ENCODE peak calls at places on chromosomes 3 and 15, in ten cellular contexts. C, N, R, P, D, H, S, G, Y and X are unnamed samples.

GRCh38 chr3:69326821-69327433 is 59.0 kb downstream of the FRMD4B start:
- ATAC-seq in N (no peak), S (no peak), P (no peak), C (no peak), Y (no peak), H (peak; percentile 80), G (peak; percentile 38), D (no peak), R (no peak), X (peak; percentile 15)

GRCh38 chr3:21919383-21919782 is 168.4 kb upstream of the ZNF385D start:
- ATAC-seq in D (no peak), G (no peak), N (no peak), S (no peak), Y (no peak), H (no peak), C (no peak), P (no peak), R (no peak), X (no peak)

GRCh38 chr3:38519651-38520050 is 23.5 kb downstream of the EXOG start:
- ATAC-seq in C (no peak), G (no peak), D (no peak), H (no peak), Y (no peak), S (no peak), N (peak; percentile 55), P (no peak), R (no peak), X (no peak)

GRCh38 chr3:195250473-195251251 is 20.3 kb downstream of the XXYLT1 start:
- ATAC-seq in N (peak; percentile 18), C (no peak), H (peak; percentile 76), P (no peak), Y (peak; percentile 40), G (peak; percentile 71), R (no peak), D (peak; percentile 71), S (no peak), X (peak; percentile 60)

GRCh38 chr15:36784098-36784670 is 204.8 kb downstream of the CDIN1 start:
- ATAC-seq in R (no peak), Y (no peak), P (no peak), S (no peak), D (peak; percentile 49), H (no peak), N (no peak), C (no peak), G (peak; percentile 43), X (no peak)

GRCh38 chr15:39642011-39642640 is 61.2 kb downstream of the THBS1 start:
- ATAC-seq in G (no peak), R (no peak), D (peak; percentile 17), N (no peak), H (peak; percentile 38), Y (no peak), P (peak; percentile 86), C (peak; percentile 30), S (no peak), X (peak; percentile 39)

GRCh38 chr3:168417016-168417415 is 321.3 kb upstream of the GOLIM4 start:
- ATAC-seq in N (no peak), H (no peak), R (peak; percentile 62), G (no peak), P (no peak), Y (no peak), C (no peak), S (no peak), D (peak; percentile 57), X (no peak)

GRCh38 chr3:49629866-49630265 is 44.3 kb upstream of the APEH start:
- ATAC-seq in S (no peak), R (no peak), D (no peak), G (no peak), H (no peak), C (no peak), N (no peak), P (no peak), Y (no peak), X (no peak)

GRCh38 chr15:64754663-64755426 is 20.5 kb downstream of the RBPMS2 start:
- ATAC-seq in P (no peak), C (no peak), N (no peak), D (peak; percentile 44), Y (peak; percentile 61), H (peak; percentile 84), R (no peak), S (no peak), G (no peak), X (no peak)

GRCh38 chr3:152267831-152268500 is 763 bp upstream of the MBNL1 start:
- ATAC-seq in H (no peak), N (no peak), P (no peak), G (no peak), C (no peak), R (no peak), D (no peak), S (no peak), Y (no peak), X (no peak)

GRCh38 chr3:152270944-152271343 is 2.2 kb downstream of the MBNL1 start:
- ATAC-seq in R (no peak), N (peak; percentile 12), H (peak; percentile 8), P (no peak), C (no peak), G (no peak), Y (no peak), S (no peak), D (no peak), X (no peak)

GRCh38 chr3:152268501-152269422 is at the start of gene MBNL1:
- ATAC-seq in H (peak; percentile 67), Y (peak; percentile 26), R (peak; percentile 84), G (peak; percentile 82), D (peak; percentile 80), S (peak; percentile 71), P (peak; percentile 52), C (peak; percentile 79), N (peak; percentile 43), X (peak; percentile 64)

GRCh38 chr3:152270145-152270870 is 1.6 kb downstream of the MBNL1 start:
- ATAC-seq in H (peak; percentile 36), P (no peak), G (peak; percentile 12), Y (peak; percentile 51), D (no peak), R (peak; percentile 1), N (peak; percentile 68), S (peak; percentile 5), C (peak; percentile 1), X (no peak)

GRCh38 chr3:152269423-152270144 is 855 bp downstream of the MBNL1 start:
- ATAC-seq in G (peak; percentile 45), D (peak; percentile 78), H (peak; percentile 45), S (peak; percentile 36), R (peak; percentile 90), C (peak; percentile 76), P (peak; percentile 53), N (peak; percentile 46), Y (peak; percentile 79), X (peak; percentile 86)
- TF ChIP-seq POLR2A in G (no peak), D (peak; percentile 59), H (no peak), S (no peak), R (no peak), C (no peak), P (peak; percentile 34), N (no peak), Y (peak; percentile 64), X (peak; percentile 56)

DNA sequence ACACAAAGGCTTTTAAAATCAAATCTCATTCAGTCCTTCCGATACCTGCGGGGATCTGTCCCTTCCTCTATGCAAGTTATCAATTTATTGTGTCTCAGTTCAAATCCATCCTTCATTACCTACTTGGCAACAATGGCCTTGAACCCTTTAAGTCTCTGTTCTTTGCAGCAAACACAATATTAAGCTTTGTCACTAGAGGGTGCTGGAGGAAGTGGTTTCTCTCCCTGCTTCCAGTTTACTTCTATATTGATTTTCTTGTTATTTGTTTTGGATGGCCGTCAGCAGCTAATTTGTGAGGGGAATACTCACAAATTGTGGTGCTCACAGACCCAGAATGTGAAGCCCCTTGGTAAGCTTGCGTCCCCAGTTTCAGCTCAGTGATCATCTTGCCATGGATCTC is 278.3 kb downstream of the FGF12 start:
- ATAC-seq in N (no peak), Y (no peak), H (peak; percentile 46), C (peak; percentile 68), R (no peak), D (no peak), S (peak; percentile 55), P (no peak), G (peak; percentile 79), X (no peak)
- TF ChIP-seq CTCF in N (no peak), Y (no peak), H (peak; percentile 33), C (peak; percentile 50), R (no peak), D (no peak), S (peak; percentile 54), P (peak; percentile 15), G (peak; percentile 52), X (no peak)

DNA sequence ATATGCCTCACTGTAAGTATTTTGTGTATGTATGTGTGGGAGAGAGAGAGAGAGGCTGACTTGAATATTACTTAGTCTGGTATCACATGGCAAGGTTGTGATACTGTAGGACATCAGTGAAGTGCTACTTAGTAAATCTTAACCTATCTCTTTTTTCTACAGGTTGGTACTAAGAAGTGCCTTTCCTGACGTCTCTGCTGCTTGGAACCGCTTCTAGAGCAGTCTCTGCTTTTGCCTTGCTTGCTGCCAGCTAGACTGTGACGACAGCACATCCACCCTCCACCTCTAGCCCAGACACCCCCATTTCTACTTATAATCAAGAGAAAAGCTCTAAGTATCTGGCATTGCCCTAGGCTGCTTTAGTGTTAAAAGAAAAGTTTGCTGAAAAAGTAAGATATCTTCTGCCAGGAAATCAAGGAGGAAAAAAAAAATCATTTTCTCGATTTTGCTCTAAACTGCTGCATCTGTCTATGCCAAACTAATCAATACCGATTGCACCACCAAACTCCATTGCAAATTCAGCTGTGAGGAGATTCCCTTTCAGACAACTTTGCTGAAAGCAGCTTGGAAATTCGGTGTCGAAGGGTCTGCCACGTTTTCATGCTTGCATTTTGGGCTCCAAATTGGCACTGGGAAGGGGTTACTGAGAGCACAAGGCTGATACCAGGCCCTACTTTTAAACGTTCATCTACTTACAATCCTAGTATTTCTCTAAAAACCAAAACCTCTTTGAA is 30.7 kb downstream of the MBNL1 start:
- ATAC-seq in P (no peak), H (peak; percentile 10), G (peak; percentile 20), N (no peak), R (peak; percentile 60), D (peak; percentile 54), Y (peak; percentile 49), C (peak; percentile 13), S (peak; percentile 31), X (peak; percentile 25)
- H3K4me3 ChIP-seq in P (peak overlapping the region; percentile 52), H (peak overlapping the region; percentile 34), G (peak overlapping the region; percentile 29), N (no peak overlapping the region), R (peak overlapping the region; percentile 30), D (peak overlapping the region; percentile 38), Y (peak overlapping the region; percentile 49), C (no peak overlapping the region), S (peak overlapping the region; percentile 21), X (peak overlapping the region; percentile 73)

GRCh38 chr3:151318946-151319345 is 2.3 kb upstream of the GPR87 start:
- ATAC-seq in P (no peak), S (no peak), R (no peak), H (no peak), C (no peak), G (no peak), N (no peak), Y (no peak), D (no peak), X (no peak)
- TF ChIP-seq POLR2A in P (no peak), S (no peak), R (no peak), H (no peak), C (no peak), G (no peak), N (no peak), Y (no peak), D (no peak), X (no peak)

DNA sequence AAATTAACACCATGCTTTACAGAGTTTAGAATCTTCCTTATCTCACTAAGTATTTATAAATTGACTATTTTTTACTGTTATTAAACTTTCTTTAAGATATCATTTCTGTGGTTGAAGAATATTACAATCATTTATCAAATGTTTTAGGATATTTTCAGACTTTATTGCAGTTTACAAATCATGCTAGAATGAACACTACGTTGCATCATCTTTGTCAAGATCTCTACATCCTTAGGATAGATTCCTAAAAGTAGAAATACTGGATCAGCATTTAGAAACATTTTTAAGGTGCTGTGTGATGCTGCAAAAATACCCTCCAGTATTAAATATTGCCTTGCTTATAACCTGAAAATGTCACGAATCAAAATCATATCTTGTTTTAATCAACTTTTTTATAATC is 2.5 kb upstream of the PLD1 start:
- ATAC-seq in H (no peak), G (no peak), C (no peak), R (no peak), N (no peak), P (no peak), D (no peak), S (no peak), Y (no peak), X (no peak)
- TF ChIP-seq CTCF in H (no peak), G (no peak), C (no peak), R (no peak), N (no peak), P (no peak), D (no peak), S (no peak), Y (no peak), X (no peak)